ENCODE peak calls at places on chromosomes 4 and X, in ten cellular contexts. P is mesendoderm, Y is IMR-90, A is GM23248, N is Karpas-422, F is HCT116, C is neuronal stem cell, S is H1, L is fibroblast of lung, X is HepG2. H is an unnamed sample. For H3K4me1, the result is how much of the 10 kb centered on the place peaks cover.

GRCh38 chrX:76427560-76428242 is at the start of gene MAGEE1:
- DNase-seq in X (peak), F (peak), L (peak), Y (peak), N (peak), C (peak), A (peak), P (peak), S (no peak), H (peak)

GRCh38 chrX:130716822-130717405 is 186.1 kb downstream of the ENOX2 start:
- DNase-seq in C (no peak), P (no peak), X (no peak), L (peak), F (no peak), A (peak), S (no peak), N (no peak), Y (no peak), H (no peak)

GRCh38 chrX:2432298-2432863 is 68.4 kb downstream of the DHRSX start:
- DNase-seq in N (peak), F (no peak), L (no peak), A (no peak), X (no peak), C (no peak), Y (no peak), P (no peak), S (no peak), H (no peak)

GRCh38 chr4:68162196-68162595 is 32.5 kb upstream of the TMPRSS11F start:
- DNase-seq in N (no peak), L (peak), A (no peak), Y (no peak), X (no peak), F (no peak), P (no peak), S (no peak), C (no peak), H (no peak)

GRCh38 chr4:107318078-107318477 is 282.0 kb upstream of the DKK2 start:
- DNase-seq in F (no peak), N (no peak), C (no peak), S (no peak), P (no peak), Y (no peak), X (no peak), L (peak), A (peak), H (peak)

GRCh38 chr4:4387531-4388311 is 819 bp downstream of the NSG1 start:
- DNase-seq in F (no peak), S (no peak), L (no peak), C (no peak), X (no peak), N (no peak), Y (no peak), P (no peak), A (peak), H (peak)

GRCh38 chrX:116379854-116380253 is 56.6 kb upstream of the SLC6A14 start:
- DNase-seq in L (peak), A (peak), F (no peak), C (no peak), Y (peak), X (no peak), S (no peak), P (no peak), N (no peak), H (peak)

GRCh38 chr4:10011277-10011676 is 10.0 kb downstream of the SLC2A9 start:
- DNase-seq in L (no peak), F (no peak), N (no peak), S (no peak), A (no peak), C (no peak), P (no peak), Y (no peak), X (no peak), H (no peak)

GRCh38 chrX:17374619-17375360 is at the start of gene NHS:
- DNase-seq in P (peak), F (peak), S (peak), X (no peak), L (peak), Y (peak), C (peak), A (peak), N (no peak), H (peak)

GRCh38 chr4:136967069-136967468 is 565.2 kb downstream of the PCDH18 start:
- DNase-seq in P (no peak), X (no peak), N (no peak), F (no peak), S (no peak), C (no peak), L (peak), Y (no peak), A (no peak), H (no peak)

GRCh38 chr4:82045267-82045666 is 328.5 kb downstream of the HNRNPD start:
- DNase-seq in Y (no peak), F (no peak), P (no peak), S (no peak), C (no peak), N (no peak), X (no peak), A (no peak), L (no peak), H (no peak)

GRCh38 chr4:82044141-82044993 is 329.4 kb downstream of the HNRNPD start:
- DNase-seq in N (no peak), L (peak), Y (peak), F (no peak), S (peak), C (peak), A (peak), X (no peak), P (peak), H (peak)

GRCh38 chr4:82042042-82042441 is 331.7 kb downstream of the HNRNPD start:
- DNase-seq in L (no peak), X (no peak), C (no peak), N (no peak), F (no peak), S (no peak), A (no peak), Y (no peak), P (no peak), H (no peak)

GRCh38 chr4:82043081-82043808 is 330.5 kb downstream of the HNRNPD start:
- DNase-seq in L (no peak), X (peak), F (no peak), P (peak), C (no peak), N (no peak), A (peak), Y (no peak), S (no peak), H (no peak)

DNA sequence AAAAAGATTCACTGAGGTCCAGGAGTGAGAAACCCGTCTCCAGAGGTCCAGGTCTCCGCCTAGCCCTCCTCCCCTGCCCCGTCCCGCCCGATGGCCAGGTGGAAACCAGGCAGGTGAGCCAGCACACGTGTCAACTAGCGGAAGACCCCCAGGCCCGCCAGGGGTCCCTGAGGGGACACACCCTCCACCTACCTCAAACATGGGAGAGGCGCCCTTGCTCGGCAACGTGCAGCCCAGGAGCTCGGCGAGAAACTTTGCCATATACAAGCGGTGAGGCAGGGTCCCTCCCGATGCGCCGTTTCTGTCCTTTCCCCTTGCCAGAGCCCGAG is 330.0 kb downstream of the HNRNPD start:
- DNase-seq in N (no peak), S (no peak), X (no peak), L (no peak), P (no peak), C (no peak), Y (no peak), F (no peak), A (no peak), H (no peak)
- H3K4me3 ChIP-seq in N (no peak), S (peak), X (no peak), L (no peak), P (peak), C (peak), Y (no peak), F (no peak), A (no peak), H (peak)

DNA sequence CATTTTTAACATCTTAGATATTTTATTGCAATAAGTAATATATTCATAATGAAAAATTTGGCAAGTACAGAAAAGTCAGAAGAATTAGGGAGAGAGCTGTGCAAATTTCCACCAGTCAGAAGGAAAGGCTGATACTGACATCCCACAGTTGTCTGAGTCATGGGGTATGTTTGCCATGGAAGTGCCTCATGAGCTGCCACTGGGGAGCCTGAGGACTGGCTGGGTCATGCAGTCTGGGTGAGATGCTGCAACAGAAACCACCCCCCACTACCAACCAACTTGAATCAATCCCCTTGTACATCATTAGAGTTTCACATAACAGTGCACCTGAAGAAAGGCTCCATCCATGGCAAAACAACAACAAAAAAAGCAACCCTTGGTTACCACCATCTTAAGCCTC is 45.2 kb upstream of the ENPP6 start:
- DNase-seq in L (peak), P (no peak), A (peak), N (no peak), S (no peak), C (no peak), Y (peak), X (no peak), F (no peak), H (no peak)
- H3K4me1 ChIP-seq in L (under half), P (under half), A (under half), N (under half), S (under half), C (under half), Y (under half), X (under half), F (under half), H (under half)

DNA sequence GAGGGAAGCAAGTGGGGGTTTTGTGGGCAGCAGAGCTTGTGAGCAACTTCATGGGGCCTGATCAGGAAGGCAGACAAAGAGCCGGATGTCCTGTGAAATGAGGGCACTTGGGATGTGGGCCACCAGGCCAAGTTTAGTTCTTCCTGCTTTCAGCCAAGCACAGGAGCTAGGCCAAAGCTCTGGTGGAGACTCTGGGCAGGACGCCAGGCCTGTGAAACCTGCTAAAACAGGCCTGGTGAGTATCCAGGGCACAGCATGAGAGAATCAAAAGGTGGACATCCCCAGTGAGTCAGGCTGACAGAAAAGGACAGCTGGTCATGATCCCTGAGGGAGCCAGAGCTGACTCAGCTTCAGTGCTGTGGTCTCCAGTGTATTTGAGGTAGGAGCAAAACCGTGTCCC is 95.7 kb downstream of the NPNT start:
- DNase-seq in N (no peak), A (peak), F (peak), S (no peak), C (no peak), Y (peak), L (peak), X (no peak), P (no peak), H (peak)
- H3K9ac ChIP-seq in N (no peak), A (no peak), F (no peak), S (no peak), C (no peak), Y (no peak), L (no peak), X (no peak), P (no peak), H (no peak)

DNA sequence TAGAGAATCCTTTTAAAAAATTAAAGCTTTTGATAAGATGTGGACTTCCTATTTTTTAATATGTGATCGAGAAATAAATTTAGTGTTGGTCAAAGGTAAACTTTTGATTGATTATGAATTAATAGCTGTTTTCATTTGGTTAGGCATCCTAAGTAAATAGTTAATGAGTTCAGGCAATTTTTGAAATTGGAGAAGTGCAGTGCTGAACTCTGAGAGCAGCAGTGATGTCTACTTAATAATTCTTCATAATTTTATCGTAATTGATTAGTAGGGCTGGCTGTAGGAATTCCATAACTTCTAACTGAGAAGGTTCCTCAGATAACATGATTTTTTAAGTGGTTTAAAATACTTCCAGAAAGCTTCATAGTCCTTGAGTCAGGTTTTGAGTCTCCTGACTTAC is 1.5 kb downstream of the MND1 start:
- DNase-seq in Y (no peak), A (no peak), F (no peak), S (no peak), P (no peak), L (no peak), C (no peak), N (peak), X (no peak), H (no peak)
- H3K4me3 ChIP-seq in Y (no peak), A (peak), F (peak), S (peak), P (no peak), L (peak), C (no peak), N (peak), X (peak), H (peak)

DNA sequence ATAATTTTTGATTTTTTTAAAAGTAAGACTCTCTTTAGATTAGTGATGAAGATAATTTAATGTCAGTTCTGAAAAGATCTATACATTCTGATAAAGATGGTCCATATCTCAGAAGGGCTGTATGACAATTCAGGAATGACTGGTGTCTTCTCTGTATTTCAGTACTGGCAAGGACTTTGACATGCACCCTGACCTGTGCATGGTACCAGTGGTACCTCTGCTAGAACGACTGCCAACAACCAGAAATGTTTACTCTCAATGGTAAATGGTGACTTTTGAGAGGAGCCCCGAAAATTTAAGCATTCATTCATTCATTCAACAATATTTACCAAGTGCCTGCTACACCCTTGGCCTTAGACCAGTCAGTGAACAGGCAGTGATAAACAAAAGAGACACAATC is 4.8 kb downstream of the NR3C2 start:
- DNase-seq in Y (no peak), N (no peak), S (no peak), C (no peak), A (no peak), X (no peak), F (no peak), P (no peak), L (no peak), H (no peak)
- H3K4me1 ChIP-seq in Y (under half), N (under half), S (under half), C (under half), A (under half), X (under half), F (under half), P (under half), L (under half), H (under half)

H was measured in adipocyte.